ENCODE peak calls at places on chromosomes 12 and 14, in four cellular contexts. One of them, this sample, is unnamed.

GRCh38 chr14:79822034-79822433 is 389.3 kb downstream of the DIO2 start:
- DNase-seq in pancreas: no peak
- DNase-seq in CD8-positive, alpha-beta T cell: no peak
- DNase-seq in GM23248: no peak
- DNase-seq in this sample: no peak

GRCh38 chr14:74289801-74290200 is 12.9 kb downstream of the ABCD4 start:
- DNase-seq in GM23248: no peak
- DNase-seq in pancreas: no peak
- DNase-seq in CD8-positive, alpha-beta T cell: no peak
- DNase-seq in this sample: no peak

GRCh38 chr12:105992849-105993740 is 145.7 kb downstream of the NUAK1 start:
- DNase-seq in CD8-positive, alpha-beta T cell: no peak
- DNase-seq in GM23248: peak; percentile 69
- DNase-seq in pancreas: no peak
- DNase-seq in this sample: peak; percentile 38

GRCh38 chr12:76714415-76714814 is 49.5 kb upstream of the ZDHHC17 start:
- DNase-seq in pancreas: no peak
- DNase-seq in CD8-positive, alpha-beta T cell: no peak
- DNase-seq in GM23248: no peak
- DNase-seq in this sample: no peak

GRCh38 chr14:92352158-92352985 is 29.4 kb downstream of the SLC24A4 start:
- DNase-seq in GM23248: peak; percentile 35
- DNase-seq in CD8-positive, alpha-beta T cell: no peak
- DNase-seq in pancreas: no peak
- DNase-seq in this sample: no peak

GRCh38 chr14:52048641-52049204 is 20.1 kb downstream of the NID2 start:
- DNase-seq in CD8-positive, alpha-beta T cell: no peak
- DNase-seq in pancreas: no peak
- DNase-seq in GM23248: peak; percentile 88
- DNase-seq in this sample: no peak

GRCh38 chr12:64903738-64904137 is 79.3 kb downstream of the TBC1D30 start:
- DNase-seq in CD8-positive, alpha-beta T cell: no peak
- DNase-seq in GM23248: peak; percentile 50
- DNase-seq in pancreas: no peak
- DNase-seq in this sample: no peak

GRCh38 chr14:58078471-58078870 is 73.5 kb downstream of the ARMH4 start:
- DNase-seq in CD8-positive, alpha-beta T cell: no peak
- DNase-seq in pancreas: no peak
- DNase-seq in GM23248: peak; percentile 55
- DNase-seq in this sample: peak; percentile 32

GRCh38 chr14:74401504-74402241 is 24.3 kb downstream of the SYNDIG1L start:
- DNase-seq in pancreas: no peak
- DNase-seq in CD8-positive, alpha-beta T cell: peak; percentile 83
- DNase-seq in GM23248: peak; percentile 18
- DNase-seq in this sample: peak; percentile 15

GRCh38 chr12:116599285-116600122 is 40.3 kb downstream of the MAP1LC3B2 start:
- DNase-seq in pancreas: peak; percentile 93
- DNase-seq in CD8-positive, alpha-beta T cell: peak; percentile 45
- DNase-seq in GM23248: peak; percentile 83
- DNase-seq in this sample: peak; percentile 89

GRCh38 chr12:75212072-75212471 is 2.4 kb upstream of the KCNC2 start:
- DNase-seq in CD8-positive, alpha-beta T cell: no peak
- DNase-seq in pancreas: no peak
- DNase-seq in GM23248: no peak
- DNase-seq in this sample: no peak

GRCh38 chr12:132686831-132687210 is 321 bp downstream of the POLE start:
- DNase-seq in CD8-positive, alpha-beta T cell: peak; percentile 25
- DNase-seq in GM23248: peak; percentile 70
- DNase-seq in pancreas: no peak
- DNase-seq in this sample: no peak

GRCh38 chr14:93964820-93965286 is 11.5 kb downstream of the ASB2 start:
- DNase-seq in pancreas: no peak
- DNase-seq in CD8-positive, alpha-beta T cell: no peak
- DNase-seq in GM23248: no peak
- DNase-seq in this sample: no peak

GRCh38 chr12:16359512-16360491 is 12.4 kb downstream of the MGST1 start:
- DNase-seq in pancreas: peak; percentile 86
- DNase-seq in CD8-positive, alpha-beta T cell: no peak
- DNase-seq in GM23248: peak; percentile 70
- DNase-seq in this sample: peak; percentile 28

GRCh38 chr12:114136656-114137055 is 170.5 kb upstream of the RBM19 start:
- DNase-seq in pancreas: no peak
- DNase-seq in CD8-positive, alpha-beta T cell: no peak
- DNase-seq in GM23248: no peak
- DNase-seq in this sample: no peak

GRCh38 chr12:21502164-21502496 is 541 bp downstream of the GOLT1B start:
- DNase-seq in pancreas: no peak
- DNase-seq in GM23248: peak; percentile 79
- DNase-seq in CD8-positive, alpha-beta T cell: no peak
- DNase-seq in this sample: peak; percentile 75

GRCh38 chr14:52014601-52015267 is 25.4 kb downstream of the RTRAF start:
- DNase-seq in GM23248: no peak
- DNase-seq in pancreas: no peak
- DNase-seq in CD8-positive, alpha-beta T cell: no peak
- DNase-seq in this sample: no peak

DNA sequence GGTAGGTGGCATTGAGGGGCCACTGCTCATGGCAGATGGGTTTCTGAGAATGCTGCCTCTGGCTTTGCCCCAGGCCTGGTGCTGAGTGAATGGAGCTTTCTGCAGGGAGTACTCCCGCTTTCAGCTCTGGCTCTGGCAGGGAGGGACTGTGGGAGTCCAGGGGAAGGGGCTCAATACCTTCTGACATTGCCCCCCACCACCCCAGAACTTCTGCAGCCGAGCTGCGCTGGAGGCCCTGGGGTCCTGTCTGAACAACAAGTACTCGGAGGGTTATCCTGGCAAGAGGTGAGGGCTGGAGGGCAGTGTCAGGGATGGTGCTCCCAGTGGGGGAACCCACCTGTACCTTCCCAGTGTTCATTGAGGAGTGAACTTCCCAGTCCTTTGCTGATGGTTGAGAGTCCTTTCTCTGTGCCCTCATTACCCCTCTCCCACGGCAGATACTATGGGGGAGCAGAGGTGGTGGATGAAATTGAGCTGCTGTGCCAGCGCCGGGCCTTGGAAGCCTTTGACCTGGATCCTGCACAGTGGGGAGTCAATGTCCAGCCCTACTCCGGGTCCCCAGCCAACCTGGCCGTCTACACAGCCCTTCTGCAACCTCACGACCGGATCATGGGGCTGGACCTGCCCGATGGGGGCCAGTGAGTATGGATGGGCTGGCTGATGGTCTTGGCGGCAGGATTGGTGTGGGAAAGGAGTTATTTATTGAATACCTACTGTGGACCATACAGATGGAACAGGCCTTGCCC is 1.9 kb downstream of the SHMT2 start:
- DNase-seq in CD8-positive, alpha-beta T cell: peak; percentile 20
- DNase-seq in GM23248: no peak
- DNase-seq in pancreas: no peak
- DNase-seq in this sample: no peak
- H3K4me3 ChIP-seq in CD8-positive, alpha-beta T cell: no peak overlapping the region
- H3K4me3 ChIP-seq in GM23248: peak overlapping the region; percentile 84
- H3K4me3 ChIP-seq in pancreas: no peak overlapping the region
- H3K4me3 ChIP-seq in this sample: peak overlapping the region; percentile 87

GRCh38 chr14:29709490-29709889 is 218.2 kb downstream of the PRKD1 start:
- DNase-seq in CD8-positive, alpha-beta T cell: no peak
- DNase-seq in pancreas: no peak
- DNase-seq in GM23248: peak; percentile 38
- DNase-seq in this sample: peak; percentile 66

GRCh38 chr14:29706700-29707099 is 220.9 kb downstream of the PRKD1 start:
- DNase-seq in CD8-positive, alpha-beta T cell: no peak
- DNase-seq in GM23248: no peak
- DNase-seq in pancreas: no peak
- DNase-seq in this sample: no peak

GRCh38 chr14:29710015-29710414 is 217.6 kb downstream of the PRKD1 start:
- DNase-seq in pancreas: no peak
- DNase-seq in GM23248: peak; percentile 14
- DNase-seq in CD8-positive, alpha-beta T cell: no peak
- DNase-seq in this sample: peak; percentile 22

GRCh38 chr14:29705801-29706200 is 221.8 kb downstream of the PRKD1 start:
- DNase-seq in GM23248: no peak
- DNase-seq in CD8-positive, alpha-beta T cell: no peak
- DNase-seq in pancreas: no peak
- DNase-seq in this sample: no peak
- H3K9me3 ChIP-seq in GM23248: no peaks in the 10 kb centered on the region
- H3K9me3 ChIP-seq in CD8-positive, alpha-beta T cell: no peaks in the 10 kb centered on the region
- H3K9me3 ChIP-seq in pancreas: no peaks in the 10 kb centered on the region
- H3K9me3 ChIP-seq in this sample: no peaks in the 10 kb centered on the region

DNA sequence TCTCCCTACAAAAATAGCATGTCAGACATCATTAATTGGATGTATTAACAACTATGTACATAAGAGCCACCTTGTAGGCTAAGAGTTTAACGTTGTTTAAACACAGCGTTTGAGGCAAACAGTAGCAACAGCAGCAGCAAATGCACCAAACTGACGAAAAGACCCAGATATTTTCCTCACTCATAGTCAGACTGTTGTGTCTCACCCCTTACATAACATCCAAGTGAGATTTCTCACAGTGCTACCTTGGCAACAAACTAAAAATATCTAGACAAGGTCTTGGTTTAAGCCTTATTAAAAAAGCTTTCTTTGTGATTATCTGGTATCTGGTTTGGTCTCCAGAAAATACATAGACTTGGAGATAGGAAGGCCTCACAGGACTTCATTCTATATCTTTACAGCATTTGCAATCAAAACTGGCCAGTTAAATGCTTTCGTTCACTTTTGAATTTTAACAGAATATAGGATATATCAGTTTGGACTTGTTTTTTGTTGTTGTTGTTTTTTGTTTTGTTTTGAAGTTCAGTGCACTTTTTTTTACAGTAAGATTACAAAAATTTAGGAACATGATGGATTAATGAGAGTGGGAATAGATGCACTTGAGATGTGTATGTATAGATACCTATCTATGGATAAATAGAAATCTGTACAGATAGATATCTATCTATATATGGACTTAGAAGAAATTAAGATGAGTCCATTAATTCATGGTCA is 4.1 kb downstream of the BHLHE41 start:
- DNase-seq in pancreas: no peak
- DNase-seq in GM23248: peak; percentile 6
- DNase-seq in CD8-positive, alpha-beta T cell: no peak
- DNase-seq in this sample: peak; percentile 26
- H3K4me1 ChIP-seq in pancreas: peaks cover 6% of the 10 kb centered on the region
- H3K4me1 ChIP-seq in GM23248: peaks cover 8% of the 10 kb centered on the region
- H3K4me1 ChIP-seq in CD8-positive, alpha-beta T cell: peaks cover 28% of the 10 kb centered on the region
- H3K4me1 ChIP-seq in this sample: peaks cover 35% of the 10 kb centered on the region

GRCh38 chr14:23512156-23512555 is 39.4 kb downstream of the ZFHX2 start:
- DNase-seq in GM23248: peak; percentile 18
- DNase-seq in CD8-positive, alpha-beta T cell: peak; percentile 26
- DNase-seq in pancreas: no peak
- DNase-seq in this sample: no peak
- H3K4me3 ChIP-seq in GM23248: peak overlapping the region; percentile 46
- H3K4me3 ChIP-seq in CD8-positive, alpha-beta T cell: no peak overlapping the region
- H3K4me3 ChIP-seq in pancreas: no peak overlapping the region
- H3K4me3 ChIP-seq in this sample: no peak overlapping the region

GRCh38 chr14:106631886-106632285 is 1105.5 kb downstream of the TMEM121 start:
- DNase-seq in CD8-positive, alpha-beta T cell: no peak
- DNase-seq in pancreas: no peak
- DNase-seq in GM23248: no peak
- DNase-seq in this sample: no peak

DNA sequence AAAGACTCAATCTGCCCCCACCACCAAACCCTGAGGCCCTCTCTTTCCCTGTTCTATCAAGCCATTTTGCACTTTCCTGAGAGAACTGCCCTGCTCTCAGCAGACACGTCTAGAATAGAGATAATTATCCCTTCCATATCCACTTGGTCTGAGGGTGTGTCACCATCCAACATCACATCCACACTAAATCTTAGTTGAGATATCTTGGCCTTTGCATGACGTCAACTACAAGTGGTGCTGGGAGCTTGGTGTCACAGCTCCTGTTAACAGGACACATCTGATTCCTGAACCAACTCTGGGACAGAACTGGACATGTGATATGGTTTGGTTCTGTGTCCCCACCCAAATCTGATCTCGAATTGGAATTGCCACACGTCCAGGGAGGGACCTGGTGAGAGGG is 1109.2 kb downstream of the TMEM121 start:
- DNase-seq in GM23248: no peak
- DNase-seq in CD8-positive, alpha-beta T cell: no peak
- DNase-seq in pancreas: no peak
- DNase-seq in this sample: no peak
- H3K9me3 ChIP-seq in GM23248: no peaks in the 10 kb centered on the region
- H3K9me3 ChIP-seq in CD8-positive, alpha-beta T cell: no peaks in the 10 kb centered on the region
- H3K9me3 ChIP-seq in pancreas: no peaks in the 10 kb centered on the region
- H3K9me3 ChIP-seq in this sample: no peaks in the 10 kb centered on the region

This sample was measured in adipocyte.